ENCODE peak calls at places on chromosome 19, in nine cellular contexts. H, Q, P, K, O, E, J, L and V are unnamed samples.

GRCh38 chr19:50415661-50416033 is 3.1 kb upstream of the SPIB start:
- DNase-seq in P (no peak), L (no peak), H (no peak), Q (no peak), J (peak; percentile 80), E (no peak), K (no peak), O (no peak), V (no peak)

GRCh38 chr19:41616785-41617621 is 9.9 kb downstream of the CEACAM4 start:
- DNase-seq in L (no peak), Q (peak; percentile 44), K (no peak), E (no peak), O (no peak), P (no peak), J (no peak), H (peak; percentile 44), V (peak; percentile 8)

GRCh38 chr19:12733369-12733896 is 1.1 kb downstream of the TRIR start:
- DNase-seq in P (peak; percentile 56), H (peak; percentile 53), E (no peak), J (no peak), K (no peak), L (no peak), O (no peak), Q (peak; percentile 36), V (peak; percentile 26)

GRCh38 chr19:3642987-3643386 is 16.4 kb upstream of the CACTIN start:
- DNase-seq in O (no peak), J (no peak), K (no peak), Q (peak; percentile 53), H (no peak), P (no peak), E (no peak), L (no peak), V (no peak)

GRCh38 chr19:46221981-46222610 is 7.4 kb upstream of the IGFL1 start:
- DNase-seq in J (peak; percentile 85), O (peak; percentile 30), L (peak; percentile 87), E (peak; percentile 25), H (peak; percentile 85), Q (peak; percentile 88), P (peak; percentile 95), K (no peak), V (peak; percentile 65)

GRCh38 chr19:437027-437426 is 23.8 kb downstream of the SHC2 start:
- DNase-seq in P (no peak), E (no peak), K (no peak), L (no peak), O (no peak), H (no peak), Q (no peak), J (no peak), V (no peak)

GRCh38 chr19:28028881-28029280 is 1184.1 kb downstream of the UQCRFS1 start:
- DNase-seq in H (no peak), J (no peak), L (no peak), K (no peak), E (no peak), Q (no peak), P (peak; percentile 58), O (no peak), V (no peak)

GRCh38 chr19:10800488-10800887 is 35.5 kb downstream of the TMED1 start:
- DNase-seq in L (no peak), O (no peak), Q (no peak), P (peak; percentile 69), H (no peak), J (no peak), K (no peak), E (no peak), V (no peak)

GRCh38 chr19:55173717-55174409 is 6.2 kb downstream of the SYT5 start:
- DNase-seq in K (no peak), P (peak; percentile 57), J (peak; percentile 74), Q (peak; percentile 93), H (peak; percentile 85), E (no peak), O (no peak), L (no peak), V (peak; percentile 49)

GRCh38 chr19:31421856-31422255 is 72.6 kb upstream of the TSHZ3 start:
- DNase-seq in O (no peak), P (no peak), L (no peak), E (no peak), H (no peak), Q (no peak), K (no peak), J (no peak), V (no peak)
- H3K27ac ChIP-seq in O (no peak overlapping the region), P (no peak overlapping the region), L (no peak overlapping the region), E (no peak overlapping the region), H (no peak overlapping the region), Q (no peak overlapping the region), K (no peak overlapping the region), J (no peak overlapping the region), V (no peak overlapping the region)

GRCh38 chr19:33288666-33289065 is 13.7 kb downstream of the CEBPA start:
- DNase-seq in K (no peak), O (no peak), Q (no peak), E (no peak), J (no peak), L (no peak), P (no peak), H (no peak), V (no peak)

GRCh38 chr19:33289261-33289660 is 13.1 kb downstream of the CEBPA start:
- DNase-seq in L (no peak), Q (no peak), K (no peak), E (no peak), H (no peak), P (no peak), J (no peak), O (no peak), V (no peak)

GRCh38 chr19:33285441-33285927 is 16.9 kb downstream of the CEBPA start:
- DNase-seq in P (no peak), L (no peak), K (no peak), O (no peak), J (no peak), E (no peak), H (no peak), Q (no peak), V (no peak)

GRCh38 chr19:33286899-33287298 is 15.4 kb downstream of the CEBPA start:
- DNase-seq in P (no peak), J (no peak), K (no peak), L (no peak), E (no peak), O (no peak), Q (no peak), H (no peak), V (no peak)

GRCh38 chr19:33287438-33287837 is 14.9 kb downstream of the CEBPA start:
- DNase-seq in O (no peak), H (no peak), Q (no peak), L (no peak), P (no peak), E (no peak), K (no peak), J (no peak), V (no peak)
- H3K4me1 ChIP-seq in O (no peaks in the 10 kb centered on the region), H (peaks cover 30% of the 10 kb centered on the region), Q (peaks cover 24% of the 10 kb centered on the region), L (peaks cover 4% of the 10 kb centered on the region), P (no peaks in the 10 kb centered on the region), E (peaks cover under 1% of the 10 kb centered on the region), K (peaks cover 7% of the 10 kb centered on the region), J (peaks cover 28% of the 10 kb centered on the region), V (peaks cover 8% of the 10 kb centered on the region)

GRCh38 chr19:56538761-56539263 is at the start of gene ZFP28:
- DNase-seq in Q (no peak), L (peak; percentile 90), P (peak; percentile 81), K (peak; percentile 60), E (peak; percentile 53), O (peak; percentile 31), H (no peak), J (peak; percentile 90), V (peak; percentile 10)

GRCh38 chr19:56547535-56547934 is 8.8 kb downstream of the ZFP28 start:
- DNase-seq in P (no peak), O (no peak), H (no peak), E (no peak), K (no peak), J (no peak), L (no peak), Q (no peak), V (no peak)

GRCh38 chr19:56538254-56538760 is 441 bp upstream of the ZFP28 start:
- DNase-seq in E (peak; percentile 65), P (peak; percentile 94), H (peak; percentile 31), Q (peak; percentile 95), O (peak; percentile 66), K (peak; percentile 84), J (peak; percentile 96), L (peak; percentile 96), V (peak; percentile 78)

DNA sequence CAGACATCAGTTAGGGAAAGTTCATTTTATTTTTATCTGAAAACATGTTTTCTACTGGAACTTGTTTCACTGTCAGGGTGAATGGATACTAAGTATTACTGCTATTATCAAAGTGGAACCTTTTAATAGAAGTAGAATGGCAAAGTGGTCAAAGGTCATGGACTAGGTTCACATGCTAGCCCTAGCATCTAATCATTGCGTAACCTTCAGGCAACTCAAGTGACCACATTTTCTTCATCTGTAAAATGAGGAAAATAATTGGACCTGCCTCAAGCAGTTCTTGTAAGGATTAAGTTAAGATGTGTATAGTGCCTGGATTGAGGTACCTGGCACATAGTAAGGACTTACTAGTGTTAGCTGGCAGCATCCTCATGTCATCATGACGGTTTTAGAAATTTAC is 5.0 kb downstream of the ZFP28 start:
- DNase-seq in O (no peak), K (no peak), Q (no peak), E (no peak), H (no peak), J (no peak), L (no peak), P (no peak), V (no peak)
- H3K27ac ChIP-seq in O (no peak overlapping the region), K (no peak overlapping the region), Q (no peak overlapping the region), E (no peak overlapping the region), H (no peak overlapping the region), J (no peak overlapping the region), L (no peak overlapping the region), P (no peak overlapping the region), V (no peak overlapping the region)

GRCh38 chr19:18742324-18742723 is 48.8 kb downstream of the COMP start:
- DNase-seq in E (no peak), H (no peak), L (no peak), Q (no peak), O (no peak), P (no peak), J (no peak), K (no peak), V (no peak)

GRCh38 chr19:18743281-18743825 is 47.8 kb downstream of the COMP start:
- DNase-seq in H (no peak), E (no peak), J (peak; percentile 87), Q (no peak), O (no peak), L (peak; percentile 67), K (no peak), P (peak; percentile 67), V (no peak)

GRCh38 chr19:18741566-18742121 is 49.5 kb downstream of the COMP start:
- DNase-seq in O (no peak), E (no peak), L (peak; percentile 75), K (no peak), H (peak; percentile 47), J (peak; percentile 94), P (no peak), Q (no peak), V (no peak)

GRCh38 chr19:18744019-18744418 is 47.1 kb downstream of the COMP start:
- DNase-seq in H (no peak), J (no peak), O (no peak), Q (no peak), L (no peak), E (no peak), P (no peak), K (no peak), V (no peak)

DNA sequence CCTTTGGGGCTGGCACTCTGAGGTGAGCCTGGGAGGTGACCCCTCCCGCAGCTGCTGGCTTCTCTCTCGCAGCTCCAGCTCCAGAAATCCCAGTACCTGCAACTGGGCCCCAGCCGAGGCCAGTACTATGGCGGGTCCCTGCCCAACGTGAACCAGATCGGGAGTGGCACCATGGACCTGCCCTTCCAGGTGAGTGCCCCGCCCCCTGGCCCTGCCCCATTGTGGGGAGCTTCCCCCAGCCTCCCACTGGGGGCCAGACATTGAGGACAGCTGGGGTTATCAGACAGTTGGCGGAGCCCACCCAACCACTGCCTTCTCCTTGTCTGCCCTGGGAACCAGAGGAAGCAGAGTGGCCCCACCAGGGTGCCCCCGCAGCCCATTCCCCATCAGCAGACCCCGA is 48.3 kb downstream of the COMP start:
- DNase-seq in K (no peak), O (no peak), J (no peak), H (no peak), L (no peak), P (no peak), E (no peak), Q (no peak), V (no peak)
- H3K4me1 ChIP-seq in K (no peaks in the 10 kb centered on the region), O (no peaks in the 10 kb centered on the region), J (peaks cover 8% of the 10 kb centered on the region), H (peaks cover 9% of the 10 kb centered on the region), L (no peaks in the 10 kb centered on the region), P (no peaks in the 10 kb centered on the region), E (peaks cover 24% of the 10 kb centered on the region), Q (peaks cover 3% of the 10 kb centered on the region), V (no peaks in the 10 kb centered on the region)